ENCODE peak calls at places on chromosomes 2 and 18, in five cellular contexts. I is heart left ventricle, Y is posterior cingulate gyrus, D is HL-60, P is EH. H is an unnamed sample.

GRCh38 chr2:105072039-105072438 is 34.2 kb downstream of the MRPS9 start:
- DNase-seq in I (no peak), Y (no peak), D (no peak), P (no peak), H (no peak)

GRCh38 chr2:217289909-217290283 is 430.0 kb upstream of the TNP1 start:
- DNase-seq in I (no peak), Y (no peak), D (no peak), P (peak; percentile 66), H (no peak)

GRCh38 chr18:29191263-29191662 is 1014.3 kb upstream of the CDH2 start:
- DNase-seq in I (no peak), Y (no peak), D (no peak), P (peak; percentile 52), H (no peak)

GRCh38 chr18:519019-519879 is 18.7 kb upstream of the COLEC12 start:
- DNase-seq in I (peak; percentile 62), Y (no peak), D (no peak), P (peak; percentile 70), H (no peak)

GRCh38 chr2:175840261-175840660 is 161.8 kb downstream of the LNPK start:
- DNase-seq in I (no peak), Y (no peak), D (no peak), P (peak; percentile 6), H (no peak)

GRCh38 chr2:27925640-27926472 is 35.3 kb downstream of the BABAM2 start:
- DNase-seq in I (no peak), Y (no peak), D (no peak), P (no peak), H (no peak)

GRCh38 chr18:23779696-23780303 is 90.5 kb downstream of the LAMA3 start:
- DNase-seq in I (no peak), Y (no peak), D (no peak), P (peak; percentile 93), H (no peak)

GRCh38 chr2:230347659-230348305 is 20.8 kb downstream of the SP140L start:
- DNase-seq in I (no peak), Y (no peak), D (no peak), P (peak; percentile 34), H (no peak)

GRCh38 chr2:37737507-37737906 is 66.1 kb upstream of the CDC42EP3 start:
- DNase-seq in I (no peak), Y (no peak), D (no peak), P (peak; percentile 45), H (no peak)

GRCh38 chr2:238527565-238527964 is 100.8 kb downstream of the ASB1 start:
- DNase-seq in I (no peak), Y (no peak), D (no peak), P (peak; percentile 90), H (no peak)

GRCh38 chr18:58662118-58662517 is 9.1 kb upstream of the MALT1 start:
- DNase-seq in I (no peak), Y (no peak), D (no peak), P (no peak), H (no peak)

GRCh38 chr2:96602330-96602823 is 35.7 kb downstream of the KANSL3 start:
- DNase-seq in I (no peak), Y (no peak), D (no peak), P (no peak), H (no peak)

GRCh38 chr2:2787301-2787907 is 456.3 kb upstream of the MYT1L start:
- DNase-seq in I (no peak), Y (peak; percentile 86), D (no peak), P (no peak), H (no peak)

GRCh38 chr2:159712929-159713575 is 746 bp downstream of the MARCHF7 start:
- DNase-seq in I (no peak), Y (no peak), D (no peak), P (peak; percentile 32), H (no peak)

GRCh38 chr2:78973630-78974029 is 51.9 kb upstream of the REG3G start:
- DNase-seq in I (no peak), Y (no peak), D (no peak), P (no peak), H (no peak)

GRCh38 chr2:196287541-196287940 is 116.2 kb upstream of the STK17B start:
- DNase-seq in I (no peak), Y (no peak), D (no peak), P (no peak), H (no peak)

GRCh38 chr2:232367016-232367415 is 11.5 kb upstream of the ALPP start:
- DNase-seq in I (no peak), Y (peak; percentile 40), D (no peak), P (no peak), H (no peak)

GRCh38 chr2:23505218-23505983 is 120.4 kb downstream of the KLHL29 start:
- DNase-seq in I (no peak), Y (peak; percentile 45), D (no peak), P (no peak), H (no peak)

GRCh38 chr18:79792096-79792987 is 5.4 kb upstream of the KCNG2 start:
- DNase-seq in I (no peak), Y (peak; percentile 40), D (peak; percentile 81), P (no peak), H (no peak)

GRCh38 chr2:46538393-46538792 is 59.0 kb downstream of the TMEM247 start:
- DNase-seq in I (no peak), Y (no peak), D (peak; percentile 51), P (peak; percentile 29), H (no peak)

GRCh38 chr2:3725002-3725401 is 21.6 kb downstream of the DCDC2C start:
- DNase-seq in I (no peak), Y (no peak), D (no peak), P (no peak), H (no peak)

GRCh38 chr2:83689402-83689801 is 769.7 kb downstream of the SUCLG1 start:
- DNase-seq in I (no peak), Y (no peak), D (no peak), P (no peak), H (no peak)

GRCh38 chr2:96121414-96121813 is 5.0 kb upstream of the ADRA2B start:
- DNase-seq in I (no peak), Y (no peak), D (no peak), P (no peak), H (no peak)

GRCh38 chr2:127700527-127701192 is 637 bp upstream of the SFT2D3 start:
- DNase-seq in I (peak; percentile 43), Y (peak; percentile 73), D (peak; percentile 61), P (no peak), H (no peak)

GRCh38 chr2:238586931-238587775 is 160.4 kb downstream of the ASB1 start:
- DNase-seq in I (no peak), Y (no peak), D (no peak), P (no peak), H (no peak)

GRCh38 chr2:113273031-113273551 is 5.6 kb downstream of the PAX8 start:
- DNase-seq in I (no peak), Y (no peak), D (no peak), P (no peak), H (peak; percentile 8)

GRCh38 chr2:238915596-238915995 is 67.7 kb downstream of the TWIST2 start:
- DNase-seq in I (no peak), Y (peak; percentile 35), D (no peak), P (no peak), H (no peak)

GRCh38 chr2:45886229-45886663 is 234.8 kb downstream of the PRKCE start:
- DNase-seq in I (no peak), Y (no peak), D (no peak), P (no peak), H (no peak)

GRCh38 chr18:79011300-79011870 is 31.8 kb downstream of the SALL3 start:
- DNase-seq in I (no peak), Y (peak; percentile 30), D (no peak), P (no peak), H (no peak)

H was measured in effector CD4-positive, alpha-beta T cell.